ENCODE peak calls at places on chromosome 17, in nine cellular contexts. One of them, this sample, is unnamed.

GRCh38 chr17:44999433-44999832 is 31.3 kb upstream of the C1QL1 start:
- DNase-seq in stomach: no peak
- DNase-seq in sigmoid colon: no peak
- DNase-seq in transverse colon: no peak
- DNase-seq in HCT116: no peak
- DNase-seq in upper lobe of left lung: no peak
- DNase-seq in breast epithelium: no peak
- DNase-seq in suprapubic skin: no peak
- DNase-seq in H1: no peak
- DNase-seq in this sample: no peak

GRCh38 chr17:41131979-41132378 is 8.0 kb upstream of the KRTAP4-12 start:
- DNase-seq in stomach: no peak
- DNase-seq in sigmoid colon: no peak
- DNase-seq in transverse colon: no peak
- DNase-seq in HCT116: peak; percentile 77
- DNase-seq in upper lobe of left lung: no peak
- DNase-seq in breast epithelium: no peak
- DNase-seq in suprapubic skin: no peak
- DNase-seq in H1: no peak
- DNase-seq in this sample: no peak

GRCh38 chr17:26731005-26731921 is 562.7 kb upstream of the WSB1 start:
- DNase-seq in stomach: no peak
- DNase-seq in sigmoid colon: no peak
- DNase-seq in transverse colon: no peak
- DNase-seq in HCT116: no peak
- DNase-seq in upper lobe of left lung: peak; percentile 77
- DNase-seq in breast epithelium: no peak
- DNase-seq in suprapubic skin: peak; percentile 48
- DNase-seq in H1: no peak
- DNase-seq in this sample: no peak

GRCh38 chr17:13597723-13598347 is 3.9 kb downstream of the HS3ST3A1 start:
- DNase-seq in stomach: no peak
- DNase-seq in sigmoid colon: no peak
- DNase-seq in transverse colon: peak; percentile 14
- DNase-seq in HCT116: peak; percentile 27
- DNase-seq in upper lobe of left lung: no peak
- DNase-seq in breast epithelium: no peak
- DNase-seq in suprapubic skin: no peak
- DNase-seq in H1: no peak
- DNase-seq in this sample: peak; percentile 12

GRCh38 chr17:77425791-77426641 is 285.2 kb downstream of the SEC14L1 start:
- DNase-seq in stomach: no peak
- DNase-seq in sigmoid colon: peak; percentile 98
- DNase-seq in transverse colon: peak; percentile 76
- DNase-seq in HCT116: no peak
- DNase-seq in upper lobe of left lung: peak; percentile 72
- DNase-seq in breast epithelium: no peak
- DNase-seq in suprapubic skin: peak; percentile 87
- DNase-seq in H1: no peak
- DNase-seq in this sample: peak; percentile 55

GRCh38 chr17:57164814-57165213 is 79.8 kb downstream of the AKAP1 start:
- DNase-seq in stomach: no peak
- DNase-seq in sigmoid colon: no peak
- DNase-seq in transverse colon: no peak
- DNase-seq in HCT116: no peak
- DNase-seq in upper lobe of left lung: no peak
- DNase-seq in breast epithelium: no peak
- DNase-seq in suprapubic skin: no peak
- DNase-seq in H1: no peak
- DNase-seq in this sample: no peak

GRCh38 chr17:77729587-77729986 is 228.9 kb upstream of the TNRC6C start:
- DNase-seq in stomach: no peak
- DNase-seq in sigmoid colon: no peak
- DNase-seq in transverse colon: no peak
- DNase-seq in HCT116: no peak
- DNase-seq in upper lobe of left lung: no peak
- DNase-seq in breast epithelium: no peak
- DNase-seq in suprapubic skin: no peak
- DNase-seq in H1: peak; percentile 28
- DNase-seq in this sample: no peak

GRCh38 chr17:32859857-32860525 is 16.9 kb downstream of the MYO1D start:
- DNase-seq in stomach: no peak
- DNase-seq in sigmoid colon: no peak
- DNase-seq in transverse colon: no peak
- DNase-seq in HCT116: no peak
- DNase-seq in upper lobe of left lung: no peak
- DNase-seq in breast epithelium: no peak
- DNase-seq in suprapubic skin: no peak
- DNase-seq in H1: no peak
- DNase-seq in this sample: no peak

GRCh38 chr17:40598928-40599627 is 33.8 kb upstream of the CCR7 start:
- DNase-seq in stomach: no peak
- DNase-seq in sigmoid colon: no peak
- DNase-seq in transverse colon: peak; percentile 41
- DNase-seq in HCT116: no peak
- DNase-seq in upper lobe of left lung: no peak
- DNase-seq in breast epithelium: no peak
- DNase-seq in suprapubic skin: no peak
- DNase-seq in H1: no peak
- DNase-seq in this sample: no peak

GRCh38 chr17:82232876-82233785 is 4.3 kb downstream of the SLC16A3 start:
- DNase-seq in stomach: no peak
- DNase-seq in sigmoid colon: peak; percentile 67
- DNase-seq in transverse colon: peak; percentile 52
- DNase-seq in HCT116: no peak
- DNase-seq in upper lobe of left lung: no peak
- DNase-seq in breast epithelium: no peak
- DNase-seq in suprapubic skin: peak; percentile 60
- DNase-seq in H1: no peak
- DNase-seq in this sample: no peak
- TF ChIP-seq POLR2AphosphoS5 in stomach: no peak
- TF ChIP-seq POLR2AphosphoS5 in sigmoid colon: peak; percentile 6
- TF ChIP-seq POLR2AphosphoS5 in transverse colon: no peak
- TF ChIP-seq POLR2AphosphoS5 in HCT116: no peak
- TF ChIP-seq POLR2AphosphoS5 in upper lobe of left lung: no peak
- TF ChIP-seq POLR2AphosphoS5 in breast epithelium: no peak
- TF ChIP-seq POLR2AphosphoS5 in suprapubic skin: no peak
- TF ChIP-seq POLR2AphosphoS5 in H1: no peak
- TF ChIP-seq POLR2AphosphoS5 in this sample: no peak

DNA sequence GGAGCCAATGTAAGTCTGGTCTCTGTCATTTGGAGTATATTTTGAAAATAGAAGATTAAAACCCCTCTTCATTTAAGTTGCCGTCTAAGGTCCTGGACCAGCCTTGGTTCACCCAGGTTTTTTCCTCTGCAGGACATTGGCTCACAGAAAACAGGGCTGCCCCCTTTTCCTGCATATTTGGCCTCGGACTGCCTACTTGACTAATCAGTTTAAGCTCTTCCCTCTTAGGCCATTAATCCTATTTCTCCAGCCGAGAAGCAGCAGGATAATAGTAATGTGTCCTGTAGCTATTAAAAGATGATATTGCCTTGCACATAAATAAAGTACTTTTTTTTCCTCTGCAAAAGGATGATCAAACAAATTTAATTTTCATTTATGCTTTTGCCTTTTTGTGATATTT is 52.1 kb downstream of the PRKCA start:
- DNase-seq in stomach: no peak
- DNase-seq in sigmoid colon: no peak
- DNase-seq in transverse colon: no peak
- DNase-seq in HCT116: no peak
- DNase-seq in upper lobe of left lung: no peak
- DNase-seq in breast epithelium: no peak
- DNase-seq in suprapubic skin: no peak
- DNase-seq in H1: no peak
- DNase-seq in this sample: no peak
- H3K4me1 ChIP-seq in stomach: peaks cover 28% of the 10 kb centered on the region
- H3K4me1 ChIP-seq in sigmoid colon: peaks cover 39% of the 10 kb centered on the region
- H3K4me1 ChIP-seq in transverse colon: peaks cover under 1% of the 10 kb centered on the region
- H3K4me1 ChIP-seq in HCT116: peaks cover 13% of the 10 kb centered on the region
- H3K4me1 ChIP-seq in upper lobe of left lung: peaks cover 13% of the 10 kb centered on the region
- H3K4me1 ChIP-seq in breast epithelium: no peaks in the 10 kb centered on the region
- H3K4me1 ChIP-seq in suprapubic skin: peaks cover 5% of the 10 kb centered on the region
- H3K4me1 ChIP-seq in H1: peaks cover 3% of the 10 kb centered on the region
- H3K4me1 ChIP-seq in this sample: peaks cover 4% of the 10 kb centered on the region

GRCh38 chr17:2070241-2071023 is 15.5 kb downstream of the HIC1 start:
- DNase-seq in stomach: no peak
- DNase-seq in sigmoid colon: no peak
- DNase-seq in transverse colon: no peak
- DNase-seq in HCT116: no peak
- DNase-seq in upper lobe of left lung: peak; percentile 36
- DNase-seq in breast epithelium: no peak
- DNase-seq in suprapubic skin: no peak
- DNase-seq in H1: no peak
- DNase-seq in this sample: no peak
- TF ChIP-seq POLR2AphosphoS5 in stomach: no peak
- TF ChIP-seq POLR2AphosphoS5 in sigmoid colon: no peak
- TF ChIP-seq POLR2AphosphoS5 in transverse colon: no peak
- TF ChIP-seq POLR2AphosphoS5 in HCT116: no peak
- TF ChIP-seq POLR2AphosphoS5 in upper lobe of left lung: no peak
- TF ChIP-seq POLR2AphosphoS5 in breast epithelium: no peak
- TF ChIP-seq POLR2AphosphoS5 in suprapubic skin: no peak
- TF ChIP-seq POLR2AphosphoS5 in H1: no peak
- TF ChIP-seq POLR2AphosphoS5 in this sample: no peak

GRCh38 chr17:17806611-17807010 is 30.2 kb downstream of the SREBF1 start:
- DNase-seq in stomach: no peak
- DNase-seq in sigmoid colon: no peak
- DNase-seq in transverse colon: no peak
- DNase-seq in HCT116: no peak
- DNase-seq in upper lobe of left lung: no peak
- DNase-seq in breast epithelium: no peak
- DNase-seq in suprapubic skin: no peak
- DNase-seq in H1: no peak
- DNase-seq in this sample: no peak

GRCh38 chr17:17810374-17811248 is 26.2 kb downstream of the SREBF1 start:
- DNase-seq in stomach: no peak
- DNase-seq in sigmoid colon: no peak
- DNase-seq in transverse colon: no peak
- DNase-seq in HCT116: no peak
- DNase-seq in upper lobe of left lung: peak; percentile 85
- DNase-seq in breast epithelium: no peak
- DNase-seq in suprapubic skin: no peak
- DNase-seq in H1: peak; percentile 84
- DNase-seq in this sample: no peak

GRCh38 chr17:17807440-17807839 is 29.3 kb downstream of the SREBF1 start:
- DNase-seq in stomach: no peak
- DNase-seq in sigmoid colon: no peak
- DNase-seq in transverse colon: no peak
- DNase-seq in HCT116: no peak
- DNase-seq in upper lobe of left lung: no peak
- DNase-seq in breast epithelium: no peak
- DNase-seq in suprapubic skin: no peak
- DNase-seq in H1: no peak
- DNase-seq in this sample: no peak

GRCh38 chr17:17809527-17810373 is 27.0 kb downstream of the SREBF1 start:
- DNase-seq in stomach: no peak
- DNase-seq in sigmoid colon: peak; percentile 86
- DNase-seq in transverse colon: no peak
- DNase-seq in HCT116: no peak
- DNase-seq in upper lobe of left lung: peak; percentile 89
- DNase-seq in breast epithelium: peak; percentile 76
- DNase-seq in suprapubic skin: no peak
- DNase-seq in H1: peak; percentile 94
- DNase-seq in this sample: peak; percentile 55

DNA sequence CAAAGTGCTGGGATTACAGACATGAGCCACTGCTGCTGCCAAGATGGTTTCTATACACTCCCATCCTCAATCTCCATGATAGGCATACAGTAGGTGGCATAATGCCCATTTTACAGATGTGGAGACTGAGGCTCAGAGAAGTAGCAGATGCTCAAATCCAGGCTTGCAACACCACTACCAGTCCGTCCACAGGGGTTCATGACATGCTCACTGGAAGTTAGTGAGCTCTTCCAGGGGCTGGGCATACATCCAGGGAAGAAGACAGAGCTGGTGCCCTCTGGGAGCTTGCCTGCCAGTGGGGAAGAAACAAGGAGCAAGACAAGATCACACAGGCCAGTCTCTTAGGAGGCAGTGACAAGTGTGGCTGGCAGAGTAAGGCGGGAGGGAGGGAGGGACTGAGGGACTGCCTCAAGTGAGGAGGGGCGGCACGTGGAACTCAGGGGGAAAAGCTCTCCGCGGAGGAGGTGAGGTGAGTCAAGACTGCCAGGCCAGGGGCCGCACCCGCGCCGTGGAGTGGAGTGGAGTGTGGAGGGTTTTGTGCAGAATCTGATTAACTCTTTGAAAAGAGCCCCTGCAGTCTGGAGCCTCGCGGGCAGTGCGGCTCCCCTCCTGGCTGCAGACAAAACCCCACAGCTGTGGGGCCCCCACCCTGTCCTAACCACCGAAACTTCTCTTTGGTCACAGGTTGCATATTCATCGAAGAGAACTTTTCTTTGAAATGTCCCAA is 27.9 kb downstream of the SREBF1 start:
- DNase-seq in stomach: no peak
- DNase-seq in sigmoid colon: peak; percentile 86
- DNase-seq in transverse colon: no peak
- DNase-seq in HCT116: no peak
- DNase-seq in upper lobe of left lung: peak; percentile 86
- DNase-seq in breast epithelium: no peak
- DNase-seq in suprapubic skin: no peak
- DNase-seq in H1: no peak
- DNase-seq in this sample: no peak
- H3K4me1 ChIP-seq in stomach: peaks cover 50% of the 10 kb centered on the region
- H3K4me1 ChIP-seq in sigmoid colon: peaks cover 39% of the 10 kb centered on the region
- H3K4me1 ChIP-seq in transverse colon: peaks cover 3% of the 10 kb centered on the region
- H3K4me1 ChIP-seq in HCT116: peaks cover 8% of the 10 kb centered on the region
- H3K4me1 ChIP-seq in upper lobe of left lung: peaks cover 25% of the 10 kb centered on the region
- H3K4me1 ChIP-seq in breast epithelium: peaks cover 15% of the 10 kb centered on the region
- H3K4me1 ChIP-seq in suprapubic skin: peaks cover 59% of the 10 kb centered on the region
- H3K4me1 ChIP-seq in H1: peaks cover 15% of the 10 kb centered on the region
- H3K4me1 ChIP-seq in this sample: peaks cover 21% of the 10 kb centered on the region

GRCh38 chr17:47852113-47852949 is 1.4 kb upstream of the SP6 start:
- DNase-seq in stomach: no peak
- DNase-seq in sigmoid colon: no peak
- DNase-seq in transverse colon: no peak
- DNase-seq in HCT116: no peak
- DNase-seq in upper lobe of left lung: no peak
- DNase-seq in breast epithelium: no peak
- DNase-seq in suprapubic skin: no peak
- DNase-seq in H1: no peak
- DNase-seq in this sample: no peak
- TF ChIP-seq POLR2AphosphoS5 in stomach: no peak
- TF ChIP-seq POLR2AphosphoS5 in sigmoid colon: peak; percentile 70
- TF ChIP-seq POLR2AphosphoS5 in transverse colon: no peak
- TF ChIP-seq POLR2AphosphoS5 in HCT116: no peak
- TF ChIP-seq POLR2AphosphoS5 in upper lobe of left lung: no peak
- TF ChIP-seq POLR2AphosphoS5 in breast epithelium: peak; percentile 19
- TF ChIP-seq POLR2AphosphoS5 in suprapubic skin: no peak
- TF ChIP-seq POLR2AphosphoS5 in H1: no peak
- TF ChIP-seq POLR2AphosphoS5 in this sample: no peak